ENCODE peak calls at places on chromosomes 6 and 20, in five cellular contexts. One of them, this sample, is unnamed. For H3K27me3 and H3K36me3, the result is how much of the 10 kb centered on the place peaks cover.

GRCh38 chr20:43667341-43668132 is 623 bp downstream of the MYBL2 start:
- DNase-seq in aorta: peak
- DNase-seq in naive thymus-derived CD4-positive, alpha-beta T cell: no peak
- DNase-seq in mammary epithelial cell: no peak
- DNase-seq in left lung: no peak
- DNase-seq in this sample: no peak

GRCh38 chr6:130505808-130506207 is 140.0 kb downstream of the TMEM200A start:
- DNase-seq in mammary epithelial cell: no peak
- DNase-seq in aorta: no peak
- DNase-seq in left lung: no peak
- DNase-seq in naive thymus-derived CD4-positive, alpha-beta T cell: no peak
- DNase-seq in this sample: no peak

GRCh38 chr6:20200761-20201160 is 11.5 kb downstream of the MBOAT1 start:
- DNase-seq in left lung: no peak
- DNase-seq in aorta: no peak
- DNase-seq in naive thymus-derived CD4-positive, alpha-beta T cell: no peak
- DNase-seq in mammary epithelial cell: no peak
- DNase-seq in this sample: no peak

GRCh38 chr6:165574770-165575549 is 88.1 kb downstream of the PDE10A start:
- DNase-seq in naive thymus-derived CD4-positive, alpha-beta T cell: no peak
- DNase-seq in left lung: no peak
- DNase-seq in mammary epithelial cell: peak
- DNase-seq in aorta: no peak
- DNase-seq in this sample: peak

GRCh38 chr6:142702501-142703460 is 242.2 kb downstream of the HIVEP2 start:
- DNase-seq in mammary epithelial cell: peak
- DNase-seq in left lung: peak
- DNase-seq in naive thymus-derived CD4-positive, alpha-beta T cell: no peak
- DNase-seq in aorta: no peak
- DNase-seq in this sample: peak

GRCh38 chr6:161660666-161661571 is 387.1 kb upstream of the AGPAT4 start:
- DNase-seq in aorta: no peak
- DNase-seq in mammary epithelial cell: no peak
- DNase-seq in left lung: no peak
- DNase-seq in naive thymus-derived CD4-positive, alpha-beta T cell: no peak
- DNase-seq in this sample: no peak

GRCh38 chr6:24935753-24936152 is at the start of gene RIPOR2:
- DNase-seq in mammary epithelial cell: no peak
- DNase-seq in left lung: peak
- DNase-seq in naive thymus-derived CD4-positive, alpha-beta T cell: peak
- DNase-seq in aorta: no peak
- DNase-seq in this sample: peak

GRCh38 chr20:3262566-3262965 is 23.6 kb upstream of the SLC4A11 start:
- DNase-seq in left lung: no peak
- DNase-seq in naive thymus-derived CD4-positive, alpha-beta T cell: no peak
- DNase-seq in aorta: no peak
- DNase-seq in mammary epithelial cell: no peak
- DNase-seq in this sample: no peak

GRCh38 chr20:58048096-58048702 is 180.3 kb downstream of the ANKRD60 start:
- DNase-seq in left lung: no peak
- DNase-seq in naive thymus-derived CD4-positive, alpha-beta T cell: no peak
- DNase-seq in mammary epithelial cell: peak
- DNase-seq in aorta: peak
- DNase-seq in this sample: peak

GRCh38 chr20:18154342-18154741 is 16.7 kb downstream of the KAT14 start:
- DNase-seq in aorta: no peak
- DNase-seq in mammary epithelial cell: no peak
- DNase-seq in naive thymus-derived CD4-positive, alpha-beta T cell: no peak
- DNase-seq in left lung: no peak
- DNase-seq in this sample: no peak

GRCh38 chr6:10595731-10596664 is 74.8 kb downstream of the GCNT2 start:
- DNase-seq in aorta: no peak
- DNase-seq in naive thymus-derived CD4-positive, alpha-beta T cell: no peak
- DNase-seq in mammary epithelial cell: no peak
- DNase-seq in left lung: no peak
- DNase-seq in this sample: peak

GRCh38 chr6:167699141-167700036 is 127.3 kb upstream of the AFDN start:
- DNase-seq in mammary epithelial cell: no peak
- DNase-seq in aorta: peak
- DNase-seq in naive thymus-derived CD4-positive, alpha-beta T cell: peak
- DNase-seq in left lung: peak
- DNase-seq in this sample: peak

GRCh38 chr6:138795809-138796469 is at the start of gene ECT2L:
- DNase-seq in mammary epithelial cell: peak
- DNase-seq in naive thymus-derived CD4-positive, alpha-beta T cell: no peak
- DNase-seq in aorta: peak
- DNase-seq in left lung: peak
- DNase-seq in this sample: peak

GRCh38 chr6:125745281-125746018 is 4.0 kb upstream of the HEY2 start:
- DNase-seq in aorta: no peak
- DNase-seq in left lung: no peak
- DNase-seq in mammary epithelial cell: no peak
- DNase-seq in naive thymus-derived CD4-positive, alpha-beta T cell: no peak
- DNase-seq in this sample: no peak

GRCh38 chr6:138546733-138547185 is 47.5 kb upstream of the NHSL1 start:
- DNase-seq in mammary epithelial cell: peak
- DNase-seq in aorta: no peak
- DNase-seq in left lung: no peak
- DNase-seq in naive thymus-derived CD4-positive, alpha-beta T cell: no peak
- DNase-seq in this sample: peak

GRCh38 chr20:3068075-3068474 is 3.3 kb upstream of the OXT start:
- DNase-seq in aorta: peak
- DNase-seq in naive thymus-derived CD4-positive, alpha-beta T cell: no peak
- DNase-seq in mammary epithelial cell: no peak
- DNase-seq in left lung: no peak
- DNase-seq in this sample: no peak

GRCh38 chr6:56803594-56803993 is 151.3 kb upstream of the BEND6 start:
- DNase-seq in naive thymus-derived CD4-positive, alpha-beta T cell: no peak
- DNase-seq in mammary epithelial cell: no peak
- DNase-seq in aorta: no peak
- DNase-seq in left lung: no peak
- DNase-seq in this sample: no peak

GRCh38 chr6:137866200-137866913 is 702 bp upstream of the TNFAIP3 start:
- DNase-seq in aorta: no peak
- DNase-seq in left lung: no peak
- DNase-seq in naive thymus-derived CD4-positive, alpha-beta T cell: no peak
- DNase-seq in mammary epithelial cell: peak
- DNase-seq in this sample: no peak

GRCh38 chr20:1368448-1369199 is 24.2 kb downstream of the FKBP1A start:
- DNase-seq in left lung: no peak
- DNase-seq in naive thymus-derived CD4-positive, alpha-beta T cell: no peak
- DNase-seq in aorta: no peak
- DNase-seq in mammary epithelial cell: no peak
- DNase-seq in this sample: no peak

GRCh38 chr20:37687478-37687805 is 6.4 kb upstream of the CTNNBL1 start:
- DNase-seq in naive thymus-derived CD4-positive, alpha-beta T cell: no peak
- DNase-seq in left lung: no peak
- DNase-seq in mammary epithelial cell: no peak
- DNase-seq in aorta: no peak
- DNase-seq in this sample: no peak

GRCh38 chr6:147648936-147649335 is 140.4 kb downstream of the SAMD5 start:
- DNase-seq in aorta: no peak
- DNase-seq in mammary epithelial cell: no peak
- DNase-seq in left lung: no peak
- DNase-seq in naive thymus-derived CD4-positive, alpha-beta T cell: no peak
- DNase-seq in this sample: no peak

GRCh38 chr20:16612708-16613107 is 39.5 kb upstream of the KIF16B start:
- DNase-seq in mammary epithelial cell: no peak
- DNase-seq in left lung: no peak
- DNase-seq in aorta: no peak
- DNase-seq in naive thymus-derived CD4-positive, alpha-beta T cell: no peak
- DNase-seq in this sample: no peak

GRCh38 chr20:46135856-46136633 is 17.9 kb downstream of the CD40 start:
- DNase-seq in aorta: no peak
- DNase-seq in left lung: no peak
- DNase-seq in naive thymus-derived CD4-positive, alpha-beta T cell: no peak
- DNase-seq in mammary epithelial cell: no peak
- DNase-seq in this sample: no peak

GRCh38 chr6:163324928-163325784 is 89.4 kb upstream of the QKI start:
- DNase-seq in naive thymus-derived CD4-positive, alpha-beta T cell: no peak
- DNase-seq in aorta: no peak
- DNase-seq in mammary epithelial cell: no peak
- DNase-seq in left lung: no peak
- DNase-seq in this sample: no peak

GRCh38 chr20:10603971-10604864 is 69.6 kb downstream of the JAG1 start:
- DNase-seq in aorta: peak
- DNase-seq in naive thymus-derived CD4-positive, alpha-beta T cell: no peak
- DNase-seq in left lung: peak
- DNase-seq in mammary epithelial cell: peak
- DNase-seq in this sample: peak

GRCh38 chr20:62553838-62554161 is 78.0 kb upstream of the GATA5 start:
- DNase-seq in aorta: no peak
- DNase-seq in mammary epithelial cell: no peak
- DNase-seq in left lung: no peak
- DNase-seq in naive thymus-derived CD4-positive, alpha-beta T cell: no peak
- DNase-seq in this sample: no peak

GRCh38 chr20:62553136-62553837 is 77.5 kb upstream of the GATA5 start:
- DNase-seq in left lung: no peak
- DNase-seq in mammary epithelial cell: no peak
- DNase-seq in naive thymus-derived CD4-positive, alpha-beta T cell: no peak
- DNase-seq in aorta: no peak
- DNase-seq in this sample: no peak

GRCh38 chr20:62551408-62552323 is 75.9 kb upstream of the GATA5 start:
- DNase-seq in naive thymus-derived CD4-positive, alpha-beta T cell: peak
- DNase-seq in left lung: no peak
- DNase-seq in mammary epithelial cell: no peak
- DNase-seq in aorta: no peak
- DNase-seq in this sample: no peak

GRCh38 chr20:62554214-62554897 is 78.6 kb upstream of the GATA5 start:
- DNase-seq in mammary epithelial cell: no peak
- DNase-seq in left lung: no peak
- DNase-seq in aorta: no peak
- DNase-seq in naive thymus-derived CD4-positive, alpha-beta T cell: no peak
- DNase-seq in this sample: no peak

DNA sequence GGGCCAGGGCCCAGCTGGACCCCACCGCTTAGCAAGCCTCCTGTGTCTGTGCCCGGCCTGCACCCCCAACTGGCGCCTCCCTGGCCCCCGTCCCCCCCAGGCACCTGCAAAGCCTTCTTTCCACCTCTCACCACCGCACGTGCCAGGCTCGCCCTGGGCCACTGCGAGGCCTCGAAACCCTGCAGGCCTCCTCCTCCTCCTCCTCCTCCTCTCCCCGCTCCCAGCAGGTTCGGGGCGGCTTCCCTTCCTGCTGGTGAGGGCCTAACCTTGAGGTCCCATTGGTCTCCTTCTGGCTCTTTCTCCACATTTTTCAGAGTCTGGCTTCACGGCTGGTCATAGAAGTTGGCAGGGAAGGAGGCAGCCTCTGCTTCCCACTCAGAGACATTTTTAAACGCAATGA is 76.8 kb upstream of the GATA5 start:
- DNase-seq in left lung: no peak
- DNase-seq in mammary epithelial cell: no peak
- DNase-seq in naive thymus-derived CD4-positive, alpha-beta T cell: no peak
- DNase-seq in aorta: no peak
- DNase-seq in this sample: no peak
- H3K4me3 ChIP-seq in left lung: no peak
- H3K4me3 ChIP-seq in mammary epithelial cell: no peak
- H3K4me3 ChIP-seq in naive thymus-derived CD4-positive, alpha-beta T cell: no peak
- H3K4me3 ChIP-seq in aorta: no peak
- H3K4me3 ChIP-seq in this sample: no peak

GRCh38 chr6:11644071-11644470 is 106.5 kb downstream of the TMEM170B start:
- DNase-seq in aorta: no peak
- DNase-seq in left lung: no peak
- DNase-seq in mammary epithelial cell: no peak
- DNase-seq in naive thymus-derived CD4-positive, alpha-beta T cell: no peak
- DNase-seq in this sample: no peak
- H3K27me3 ChIP-seq in aorta: under half
- H3K27me3 ChIP-seq in left lung: under half
- H3K27me3 ChIP-seq in mammary epithelial cell: under half
- H3K27me3 ChIP-seq in naive thymus-derived CD4-positive, alpha-beta T cell: under half
- H3K27me3 ChIP-seq in this sample: under half

GRCh38 chr6:150981095-150981494 is 115.6 kb downstream of the MTHFD1L start:
- DNase-seq in naive thymus-derived CD4-positive, alpha-beta T cell: no peak
- DNase-seq in mammary epithelial cell: no peak
- DNase-seq in left lung: no peak
- DNase-seq in aorta: no peak
- DNase-seq in this sample: peak

GRCh38 chr6:150978631-150979030 is 113.1 kb downstream of the MTHFD1L start:
- DNase-seq in aorta: no peak
- DNase-seq in naive thymus-derived CD4-positive, alpha-beta T cell: no peak
- DNase-seq in mammary epithelial cell: no peak
- DNase-seq in left lung: no peak
- DNase-seq in this sample: no peak

GRCh38 chr6:150975136-150975535 is 109.6 kb downstream of the MTHFD1L start:
- DNase-seq in aorta: no peak
- DNase-seq in left lung: no peak
- DNase-seq in mammary epithelial cell: no peak
- DNase-seq in naive thymus-derived CD4-positive, alpha-beta T cell: no peak
- DNase-seq in this sample: no peak

GRCh38 chr6:150979826-150980225 is 114.3 kb downstream of the MTHFD1L start:
- DNase-seq in aorta: no peak
- DNase-seq in naive thymus-derived CD4-positive, alpha-beta T cell: no peak
- DNase-seq in mammary epithelial cell: no peak
- DNase-seq in left lung: no peak
- DNase-seq in this sample: no peak

DNA sequence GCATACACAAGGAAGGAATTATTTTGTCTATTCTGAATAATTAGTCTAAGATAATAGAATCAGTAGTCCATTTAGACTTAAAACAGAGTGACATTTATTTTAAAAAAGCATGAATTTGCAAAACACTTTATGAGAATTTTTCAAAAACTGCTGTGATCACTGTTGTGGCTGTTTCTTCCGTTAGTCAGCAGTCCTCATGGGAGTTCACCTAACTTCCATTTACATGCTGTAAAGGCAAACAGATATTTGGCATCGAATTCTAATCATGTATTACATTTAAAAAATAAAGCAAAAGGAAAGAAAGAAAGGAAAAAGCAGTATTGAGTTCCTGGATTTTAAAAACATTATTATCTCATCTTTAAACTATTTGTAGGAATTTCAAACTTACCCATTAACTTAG is 111.8 kb downstream of the MTHFD1L start:
- DNase-seq in aorta: no peak
- DNase-seq in left lung: no peak
- DNase-seq in mammary epithelial cell: no peak
- DNase-seq in naive thymus-derived CD4-positive, alpha-beta T cell: no peak
- DNase-seq in this sample: no peak
- H3K36me3 ChIP-seq in aorta: under half
- H3K36me3 ChIP-seq in left lung: under half
- H3K36me3 ChIP-seq in mammary epithelial cell: under half
- H3K36me3 ChIP-seq in naive thymus-derived CD4-positive, alpha-beta T cell: under half
- H3K36me3 ChIP-seq in this sample: under half

DNA sequence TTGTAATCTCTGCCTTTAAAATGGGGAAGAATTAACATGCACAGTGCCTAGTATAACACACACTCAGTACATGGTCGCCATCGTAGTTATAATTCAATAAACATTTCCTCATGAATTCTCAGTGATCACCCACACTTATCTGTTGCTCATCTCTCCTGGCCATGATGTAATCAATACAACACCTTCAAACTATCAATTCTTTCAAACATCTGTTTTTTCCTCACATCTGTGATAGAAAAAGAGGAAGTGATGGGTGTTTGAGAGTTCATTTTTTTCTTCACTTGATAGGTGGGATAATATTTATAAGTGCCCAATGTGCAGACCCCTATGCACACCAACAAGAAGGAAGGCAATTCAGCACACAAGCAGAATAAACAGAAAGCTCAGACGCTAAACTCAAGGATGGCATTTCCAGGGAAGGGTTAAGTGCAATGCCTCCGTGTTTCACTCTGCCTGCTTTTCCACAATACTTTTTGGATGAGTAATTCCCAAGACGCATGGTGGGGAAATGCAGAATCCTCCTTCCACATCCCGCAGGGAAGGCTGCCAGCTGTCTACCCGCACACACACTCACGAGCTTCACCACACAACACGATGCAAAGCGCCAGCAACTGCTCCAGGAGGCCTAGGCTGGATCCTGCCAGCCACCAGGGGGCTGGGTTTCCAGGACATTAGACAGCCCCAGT is 100.3 kb downstream of the GMPR start:
- DNase-seq in mammary epithelial cell: peak
- DNase-seq in left lung: peak
- DNase-seq in aorta: peak
- DNase-seq in naive thymus-derived CD4-positive, alpha-beta T cell: no peak
- DNase-seq in this sample: peak
- H3K4me3 ChIP-seq in mammary epithelial cell: no peak
- H3K4me3 ChIP-seq in left lung: no peak
- H3K4me3 ChIP-seq in aorta: no peak
- H3K4me3 ChIP-seq in naive thymus-derived CD4-positive, alpha-beta T cell: no peak
- H3K4me3 ChIP-seq in this sample: no peak

This sample was measured in bronchial epithelial cell.